ENCODE peak calls at places on chromosomes 4 and X, in seven cellular contexts. W, X, A, T, N, J and V are unnamed samples.

GRCh38 chr4:77481856-77482255 is 123.8 kb upstream of the CXCL13 start:
- DNase-seq in W (no peak), T (no peak), X (no peak), N (no peak), J (no peak), A (no peak), V (peak)

GRCh38 chr4:137474711-137475301 is 57.5 kb downstream of the PCDH18 start:
- DNase-seq in A (no peak), T (peak), J (no peak), W (no peak), X (peak), N (no peak), V (no peak)

GRCh38 chr4:915595-915994 is 16.5 kb downstream of the GAK start:
- DNase-seq in X (peak), W (no peak), A (no peak), N (no peak), T (no peak), J (no peak), V (no peak)

GRCh38 chr4:168630445-168631187 is 133.8 kb downstream of the PALLD start:
- DNase-seq in T (no peak), X (peak), W (no peak), A (no peak), J (no peak), N (no peak), V (peak)

GRCh38 chrX:17484592-17484991 is 109.6 kb downstream of the NHS start:
- DNase-seq in J (no peak), A (no peak), X (no peak), T (no peak), N (no peak), W (no peak), V (no peak)

GRCh38 chrX:19569121-19569805 is 54.0 kb upstream of the MAP3K15 start:
- DNase-seq in J (no peak), T (no peak), W (no peak), A (no peak), N (peak), X (no peak), V (no peak)

GRCh38 chr4:145839151-145839550 is 99.5 kb downstream of the ZNF827 start:
- DNase-seq in T (peak), N (no peak), X (peak), A (no peak), J (no peak), W (no peak), V (no peak)

GRCh38 chrX:11337292-11338009 is 44.2 kb downstream of the AMELX start:
- DNase-seq in T (no peak), A (no peak), J (no peak), N (no peak), X (no peak), W (no peak), V (no peak)

GRCh38 chr4:76540496-76540895 is 105.5 kb downstream of the SHROOM3 start:
- DNase-seq in N (no peak), W (no peak), X (no peak), T (no peak), J (no peak), A (no peak), V (no peak)

GRCh38 chrX:115650449-115650848 is 89.5 kb downstream of the PLS3 start:
- DNase-seq in A (no peak), T (no peak), J (no peak), W (no peak), X (peak), N (no peak), V (no peak)